ENCODE peak calls at places on chromosomes 12 and 14, in eight cellular contexts. One of them, this sample, is unnamed.

GRCh38 chr12:132255642-132256041 is 73.7 kb downstream of the GALNT9 start:
- DNase-seq in tibial artery: no peak
- DNase-seq in colonic mucosa: no peak
- DNase-seq in COR-L47: no peak
- DNase-seq in stimulated activated CD4-positive, alpha-beta T cell treated with anti-CD3 and anti-CD28 coated beads, Interleukin-1b, Interleukin-23, amount 100 ng/mL, for 1 hour: no peak
- DNase-seq in WTC11: no peak
- DNase-seq in frontal cortex: no peak
- DNase-seq in BJ: no peak
- DNase-seq in this sample: no peak

GRCh38 chr12:54631551-54631950 is 3.1 kb downstream of the LACRT start:
- DNase-seq in WTC11: no peak
- DNase-seq in BJ: no peak
- DNase-seq in colonic mucosa: no peak
- DNase-seq in COR-L47: no peak
- DNase-seq in tibial artery: no peak
- DNase-seq in stimulated activated CD4-positive, alpha-beta T cell treated with anti-CD3 and anti-CD28 coated beads, Interleukin-1b, Interleukin-23, amount 100 ng/mL, for 1 hour: no peak
- DNase-seq in frontal cortex: no peak
- DNase-seq in this sample: no peak

GRCh38 chr14:99516156-99517045 is 35.2 kb downstream of the CCNK start:
- DNase-seq in frontal cortex: no peak
- DNase-seq in WTC11: peak
- DNase-seq in stimulated activated CD4-positive, alpha-beta T cell treated with anti-CD3 and anti-CD28 coated beads, Interleukin-1b, Interleukin-23, amount 100 ng/mL, for 1 hour: no peak
- DNase-seq in COR-L47: no peak
- DNase-seq in tibial artery: peak
- DNase-seq in BJ: no peak
- DNase-seq in colonic mucosa: no peak
- DNase-seq in this sample: no peak

GRCh38 chr12:89390802-89391673 is 38.7 kb upstream of the DUSP6 start:
- DNase-seq in BJ: no peak
- DNase-seq in stimulated activated CD4-positive, alpha-beta T cell treated with anti-CD3 and anti-CD28 coated beads, Interleukin-1b, Interleukin-23, amount 100 ng/mL, for 1 hour: no peak
- DNase-seq in WTC11: no peak
- DNase-seq in tibial artery: no peak
- DNase-seq in COR-L47: no peak
- DNase-seq in frontal cortex: no peak
- DNase-seq in colonic mucosa: peak
- DNase-seq in this sample: no peak

GRCh38 chr12:89354630-89354931 is 2.3 kb upstream of the DUSP6 start:
- DNase-seq in COR-L47: no peak
- DNase-seq in frontal cortex: no peak
- DNase-seq in WTC11: no peak
- DNase-seq in BJ: no peak
- DNase-seq in stimulated activated CD4-positive, alpha-beta T cell treated with anti-CD3 and anti-CD28 coated beads, Interleukin-1b, Interleukin-23, amount 100 ng/mL, for 1 hour: no peak
- DNase-seq in colonic mucosa: peak
- DNase-seq in tibial artery: no peak
- DNase-seq in this sample: no peak

GRCh38 chr14:90575781-90576180 is 179.0 kb downstream of the CALM1 start:
- DNase-seq in tibial artery: no peak
- DNase-seq in COR-L47: no peak
- DNase-seq in WTC11: no peak
- DNase-seq in frontal cortex: no peak
- DNase-seq in stimulated activated CD4-positive, alpha-beta T cell treated with anti-CD3 and anti-CD28 coated beads, Interleukin-1b, Interleukin-23, amount 100 ng/mL, for 1 hour: no peak
- DNase-seq in colonic mucosa: no peak
- DNase-seq in BJ: no peak
- DNase-seq in this sample: no peak

GRCh38 chr12:132319359-132319950 is 9.9 kb downstream of the GALNT9 start:
- DNase-seq in colonic mucosa: no peak
- DNase-seq in BJ: no peak
- DNase-seq in frontal cortex: no peak
- DNase-seq in WTC11: no peak
- DNase-seq in stimulated activated CD4-positive, alpha-beta T cell treated with anti-CD3 and anti-CD28 coated beads, Interleukin-1b, Interleukin-23, amount 100 ng/mL, for 1 hour: no peak
- DNase-seq in COR-L47: no peak
- DNase-seq in tibial artery: no peak
- DNase-seq in this sample: no peak

GRCh38 chr14:101539929-101540328 is 21.4 kb upstream of the DIO3 start:
- DNase-seq in BJ: no peak
- DNase-seq in frontal cortex: no peak
- DNase-seq in COR-L47: no peak
- DNase-seq in tibial artery: no peak
- DNase-seq in stimulated activated CD4-positive, alpha-beta T cell treated with anti-CD3 and anti-CD28 coated beads, Interleukin-1b, Interleukin-23, amount 100 ng/mL, for 1 hour: no peak
- DNase-seq in WTC11: no peak
- DNase-seq in colonic mucosa: no peak
- DNase-seq in this sample: no peak

GRCh38 chr12:23771230-23771949 is 178.1 kb downstream of the SOX5 start:
- DNase-seq in tibial artery: peak
- DNase-seq in colonic mucosa: no peak
- DNase-seq in stimulated activated CD4-positive, alpha-beta T cell treated with anti-CD3 and anti-CD28 coated beads, Interleukin-1b, Interleukin-23, amount 100 ng/mL, for 1 hour: no peak
- DNase-seq in BJ: no peak
- DNase-seq in COR-L47: no peak
- DNase-seq in frontal cortex: peak
- DNase-seq in WTC11: no peak
- DNase-seq in this sample: no peak

GRCh38 chr12:26651036-26651435 is 182.0 kb downstream of the ITPR2 start:
- DNase-seq in COR-L47: no peak
- DNase-seq in WTC11: no peak
- DNase-seq in frontal cortex: no peak
- DNase-seq in stimulated activated CD4-positive, alpha-beta T cell treated with anti-CD3 and anti-CD28 coated beads, Interleukin-1b, Interleukin-23, amount 100 ng/mL, for 1 hour: no peak
- DNase-seq in tibial artery: no peak
- DNase-seq in colonic mucosa: no peak
- DNase-seq in BJ: no peak
- DNase-seq in this sample: no peak

GRCh38 chr12:108400060-108400459 is 60.9 kb upstream of the CMKLR1 start:
- DNase-seq in stimulated activated CD4-positive, alpha-beta T cell treated with anti-CD3 and anti-CD28 coated beads, Interleukin-1b, Interleukin-23, amount 100 ng/mL, for 1 hour: no peak
- DNase-seq in colonic mucosa: no peak
- DNase-seq in BJ: no peak
- DNase-seq in tibial artery: no peak
- DNase-seq in COR-L47: no peak
- DNase-seq in WTC11: no peak
- DNase-seq in frontal cortex: no peak
- DNase-seq in this sample: no peak

GRCh38 chr12:47758584-47758833 is 171 bp downstream of the RAPGEF3 start:
- DNase-seq in colonic mucosa: no peak
- DNase-seq in BJ: no peak
- DNase-seq in tibial artery: no peak
- DNase-seq in frontal cortex: no peak
- DNase-seq in WTC11: no peak
- DNase-seq in COR-L47: no peak
- DNase-seq in stimulated activated CD4-positive, alpha-beta T cell treated with anti-CD3 and anti-CD28 coated beads, Interleukin-1b, Interleukin-23, amount 100 ng/mL, for 1 hour: no peak
- DNase-seq in this sample: no peak

GRCh38 chr12:41189395-41190251 is 1.5 kb downstream of the PDZRN4 start:
- DNase-seq in frontal cortex: no peak
- DNase-seq in colonic mucosa: no peak
- DNase-seq in BJ: no peak
- DNase-seq in tibial artery: peak
- DNase-seq in COR-L47: peak
- DNase-seq in WTC11: peak
- DNase-seq in stimulated activated CD4-positive, alpha-beta T cell treated with anti-CD3 and anti-CD28 coated beads, Interleukin-1b, Interleukin-23, amount 100 ng/mL, for 1 hour: no peak
- DNase-seq in this sample: peak

GRCh38 chr14:44962573-44963528 is 861 bp downstream of the TOGARAM1 start:
- DNase-seq in colonic mucosa: peak
- DNase-seq in WTC11: peak
- DNase-seq in COR-L47: no peak
- DNase-seq in frontal cortex: peak
- DNase-seq in tibial artery: peak
- DNase-seq in stimulated activated CD4-positive, alpha-beta T cell treated with anti-CD3 and anti-CD28 coated beads, Interleukin-1b, Interleukin-23, amount 100 ng/mL, for 1 hour: no peak
- DNase-seq in BJ: no peak
- DNase-seq in this sample: no peak

This sample was measured in T47D.